ENCODE peak calls at places on chromosomes 11 and 22, in four cellular contexts. N is Calu3, Z is GM04503, W is H4. U is an unnamed sample.

GRCh38 chr11:113531575-113532451 is 56.6 kb upstream of the DRD2 start:
- DNase-seq in W (no peak), Z (no peak), N (no peak), U (peak)

GRCh38 chr11:10275714-10276113 is 18.3 kb downstream of the SBF2 start:
- DNase-seq in N (no peak), W (no peak), Z (no peak), U (peak)

GRCh38 chr22:44928064-44928463 is 81.7 kb downstream of the PHF21B start:
- DNase-seq in Z (no peak), W (no peak), N (no peak), U (no peak)

GRCh38 chr22:44574057-44574456 is 76.0 kb upstream of the RTL6 start:
- DNase-seq in W (peak), N (peak), Z (peak), U (peak)

GRCh38 chr22:46902998-46903916 is 140.8 kb downstream of the TBC1D22A start:
- DNase-seq in W (no peak), N (no peak), Z (no peak), U (no peak)

GRCh38 chr22:42171946-42172345 is 41.3 kb upstream of the CYP2D6 start:
- DNase-seq in W (no peak), Z (no peak), N (no peak), U (no peak)

GRCh38 chr11:75270896-75271415 is 30.4 kb downstream of the TPBGL start:
- DNase-seq in W (no peak), N (no peak), Z (no peak), U (peak)

GRCh38 chr11:64484308-64485061 is 106.5 kb upstream of the SLC22A12 start:
- DNase-seq in Z (no peak), N (no peak), W (no peak), U (no peak)

GRCh38 chr11:62054484-62055121 is 69.2 kb upstream of the INCENP start:
- DNase-seq in N (peak), W (peak), Z (peak), U (peak)

GRCh38 chr22:22761606-22761962 is 117.2 kb downstream of the GGTLC2 start:
- DNase-seq in Z (no peak), N (no peak), W (no peak), U (no peak)

GRCh38 chr11:12090761-12091261 is 19.6 kb upstream of the MICAL2 start:
- DNase-seq in Z (no peak), N (peak), W (no peak), U (no peak)

GRCh38 chr11:65588199-65589054 is 7.2 kb downstream of the KCNK7 start:
- DNase-seq in Z (no peak), N (peak), W (no peak), U (no peak)

GRCh38 chr11:67544591-67545242 is 21.5 kb upstream of the CABP2 start:
- DNase-seq in N (peak), Z (no peak), W (no peak), U (no peak)

GRCh38 chr11:115147243-115147807 is 356.9 kb downstream of the CADM1 start:
- DNase-seq in N (no peak), Z (no peak), W (no peak), U (no peak)

GRCh38 chr11:12386309-12386708 is 8.9 kb downstream of the PARVA start:
- DNase-seq in Z (no peak), W (no peak), N (no peak), U (no peak)

GRCh38 chr11:11583801-11584445 is 37.9 kb downstream of the GALNT18 start:
- DNase-seq in Z (no peak), N (no peak), W (no peak), U (no peak)

GRCh38 chr11:71119656-71120269 is 132.6 kb downstream of the SHANK2 start:
- DNase-seq in Z (no peak), N (no peak), W (no peak), U (no peak)

GRCh38 chr11:67644042-67644441 is 4.5 kb upstream of the TBX10 start:
- DNase-seq in N (no peak), W (no peak), Z (no peak), U (no peak)

GRCh38 chr11:72599325-72600117 is 74.7 kb downstream of the PDE2A start:
- DNase-seq in W (no peak), N (no peak), Z (no peak), U (no peak)

GRCh38 chr11:75441804-75442132 is 8.8 kb upstream of the KLHL35 start:
- DNase-seq in N (no peak), Z (no peak), W (no peak), U (no peak)

GRCh38 chr11:4851033-4851432 is 2.0 kb upstream of the OR51S1 start:
- DNase-seq in W (peak), Z (no peak), N (no peak), U (no peak)

GRCh38 chr11:128039140-128040021 is 548.0 kb downstream of the ETS1 start:
- DNase-seq in N (peak), W (peak), Z (peak), U (peak)

GRCh38 chr11:66478823-66479740 is 1.2 kb upstream of the DPP3 start:
- DNase-seq in W (peak), Z (no peak), N (peak), U (peak)

GRCh38 chr22:37126383-37126782 is 16.9 kb upstream of the TMPRSS6 start:
- DNase-seq in Z (no peak), N (no peak), W (no peak), U (no peak)

GRCh38 chr11:128373011-128373410 is 214.3 kb downstream of the ETS1 start:
- DNase-seq in W (no peak), N (no peak), Z (no peak), U (peak)

GRCh38 chr11:85884581-85885021 is 29.4 kb downstream of the CCDC83 start:
- DNase-seq in W (peak), Z (no peak), N (no peak), U (peak)

GRCh38 chr11:66087148-66087908 is 17.3 kb downstream of the PACS1 start:
- DNase-seq in Z (no peak), W (no peak), N (no peak), U (no peak)

GRCh38 chr11:24890426-24890825 is 393.6 kb downstream of the LUZP2 start:
- DNase-seq in N (no peak), W (no peak), Z (no peak), U (no peak)

GRCh38 chr11:101436511-101437142 is 147.2 kb downstream of the TRPC6 start:
- DNase-seq in N (peak), W (peak), Z (no peak), U (peak)

GRCh38 chr11:18010271-18010670 is 2.6 kb downstream of the SERGEF start:
- DNase-seq in W (no peak), Z (no peak), N (no peak), U (no peak)

GRCh38 chr11:15773024-15773423 is 583.3 kb downstream of the SOX6 start:
- DNase-seq in N (no peak), Z (no peak), W (no peak), U (no peak)

GRCh38 chr11:74347381-74347780 is 35.9 kb upstream of the P4HA3 start:
- DNase-seq in W (no peak), Z (no peak), N (no peak), U (peak)

GRCh38 chr11:114200351-114200750 is 95.8 kb upstream of the NNMT start:
- DNase-seq in N (no peak), Z (no peak), W (no peak), U (no peak)

GRCh38 chr22:32836286-32836859 is 34.9 kb downstream of the TIMP3 start:
- DNase-seq in N (peak), W (no peak), Z (no peak), U (no peak)

GRCh38 chr11:104918113-104918824 is 20.0 kb upstream of the CASP12 start:
- DNase-seq in N (no peak), Z (peak), W (no peak), U (peak)

GRCh38 chr11:11035331-11035730 is 177.5 kb upstream of the ZBED5 start:
- DNase-seq in Z (no peak), N (no peak), W (no peak), U (no peak)

GRCh38 chr11:5275369-5276110 is 5.8 kb upstream of the HBE1 start:
- DNase-seq in N (no peak), Z (no peak), W (no peak), U (no peak)